ENCODE peak calls at places on chromosomes 6 and 20, in seven cellular contexts. H is ascending aorta; E is HTR-8/SVneo; Z is stimulated activated CD4-positive, alpha-beta T cell treated with anti-CD3 and anti-CD28 coated beads, Interleukin-4, amount 100 ng/mL, for 48 hours; D is neural progenitor cell; L is AG04449; G is ecto neural progenitor cell. X is an unnamed sample.

GRCh38 chr6:109660526-109660925 is 30.5 kb downstream of the AK9 start:
- DNase-seq in H (no peak), E (no peak), Z (no peak), D (no peak), L (no peak), G (no peak), X (no peak)

GRCh38 chr6:39263299-39264037 is 34.2 kb upstream of the KCNK5 start:
- DNase-seq in H (no peak), E (no peak), Z (no peak), D (no peak), L (no peak), G (no peak), X (no peak)

GRCh38 chr6:134689177-134689576 is 260.7 kb downstream of the ALDH8A1 start:
- DNase-seq in H (no peak), E (no peak), Z (no peak), D (no peak), L (no peak), G (no peak), X (no peak)

GRCh38 chr6:69974193-69974592 is 107.8 kb downstream of the COL19A1 start:
- DNase-seq in H (no peak), E (no peak), Z (no peak), D (no peak), L (no peak), G (no peak), X (no peak)

GRCh38 chr20:37670426-37670825 is 23.4 kb upstream of the CTNNBL1 start:
- DNase-seq in H (no peak), E (no peak), Z (no peak), D (peak), L (no peak), G (no peak), X (no peak)

GRCh38 chr6:159695984-159696383 is 2.9 kb upstream of the SOD2 start:
- DNase-seq in H (no peak), E (no peak), Z (no peak), D (no peak), L (no peak), G (peak), X (no peak)

GRCh38 chr6:146850238-146850896 is 251.6 kb downstream of the ADGB start:
- DNase-seq in H (no peak), E (peak), Z (peak), D (no peak), L (peak), G (no peak), X (no peak)

GRCh38 chr6:49892280-49892679 is 25.9 kb upstream of the CRISP1 start:
- DNase-seq in H (no peak), E (no peak), Z (no peak), D (no peak), L (no peak), G (no peak), X (no peak)

GRCh38 chr20:25145131-25145530 is 50.4 kb upstream of the ENTPD6 start:
- DNase-seq in H (no peak), E (no peak), Z (no peak), D (no peak), L (no peak), G (no peak), X (no peak)

GRCh38 chr6:137892271-137892708 is 25.2 kb downstream of the TNFAIP3 start:
- DNase-seq in H (no peak), E (no peak), Z (no peak), D (no peak), L (no peak), G (no peak), X (no peak)

GRCh38 chr20:55094353-55094861 is 619.0 kb downstream of the DOK5 start:
- DNase-seq in H (no peak), E (no peak), Z (no peak), D (no peak), L (no peak), G (no peak), X (no peak)

GRCh38 chr6:44237021-44237812 is 9.7 kb upstream of the HSP90AB1 start:
- DNase-seq in H (peak), E (peak), Z (peak), D (peak), L (peak), G (peak), X (peak)

GRCh38 chr6:48564036-48564820 is 453.2 kb upstream of the PTCHD4 start:
- DNase-seq in H (no peak), E (no peak), Z (no peak), D (no peak), L (no peak), G (no peak), X (no peak)

X was measured in GOT3.